ENCODE peak calls at places on chromosome 16, in eight cellular contexts. E is right atrium auricular region; Q is ovary; T is CD4-positive, alpha-beta T cell; Y is mammary epithelial cell; C is ascending aorta; J is dorsolateral prefrontal cortex; K is uterus. V is an unnamed sample.

GRCh38 chr16:35196313-35196712 is 1736.9 kb downstream of the TP53TG3F start:
- DNase-seq in C (no peak), Q (no peak), T (no peak), K (no peak), J (no peak), Y (no peak), E (no peak), V (no peak)

GRCh38 chr16:88600539-88600896 is 30.3 kb downstream of the ZC3H18 start:
- DNase-seq in C (no peak), K (no peak), Y (no peak), Q (no peak), J (no peak), T (no peak), E (no peak), V (no peak)

GRCh38 chr16:67900156-67900555 is 7.1 kb downstream of the PSKH1 start:
- DNase-seq in Q (no peak), C (no peak), J (no peak), Y (no peak), K (no peak), T (no peak), E (no peak), V (no peak)

GRCh38 chr16:87809150-87809902 is 43.5 kb upstream of the KLHDC4 start:
- DNase-seq in J (no peak), C (no peak), Q (no peak), E (no peak), K (no peak), T (no peak), Y (no peak), V (no peak)

GRCh38 chr16:68369697-68370096 is 58.9 kb downstream of the PRMT7 start:
- DNase-seq in C (no peak), T (no peak), K (no peak), Q (no peak), J (peak), E (no peak), Y (no peak), V (no peak)

GRCh38 chr16:49457196-49457595 is 83.6 kb downstream of the C16orf78 start:
- DNase-seq in T (no peak), E (no peak), C (peak), K (no peak), Y (no peak), Q (no peak), J (no peak), V (no peak)

GRCh38 chr16:84059111-84059510 is 16.5 kb upstream of the SLC38A8 start:
- DNase-seq in Q (no peak), E (no peak), C (no peak), J (no peak), Y (no peak), T (no peak), K (no peak), V (no peak)

GRCh38 chr16:57898961-57899360 is 72.0 kb downstream of the CNGB1 start:
- DNase-seq in K (no peak), Q (no peak), C (no peak), J (no peak), E (no peak), Y (no peak), T (no peak), V (no peak)

GRCh38 chr16:71894229-71894920 is 956 bp upstream of the IST1 start:
- DNase-seq in Q (peak), J (peak), T (peak), C (peak), E (peak), K (peak), Y (peak), V (no peak)

GRCh38 chr16:20320592-20320991 is 6.7 kb downstream of the GP2 start:
- DNase-seq in Y (no peak), Q (no peak), E (no peak), C (no peak), T (no peak), K (no peak), J (no peak), V (no peak)

GRCh38 chr16:49855280-49855821 is 561 bp downstream of the ZNF423 start:
- DNase-seq in E (peak), Y (peak), K (peak), Q (peak), C (peak), T (peak), J (no peak), V (no peak)

GRCh38 chr16:11047057-11047456 is 102.7 kb downstream of the CLEC16A start:
- DNase-seq in J (no peak), K (no peak), Q (no peak), C (no peak), E (no peak), Y (no peak), T (no peak), V (no peak)

GRCh38 chr16:84806256-84806889 is 13.4 kb upstream of the CRISPLD2 start:
- DNase-seq in J (no peak), Y (no peak), C (peak), K (no peak), E (peak), Q (no peak), T (no peak), V (no peak)

GRCh38 chr16:11359370-11359769 is 14.1 kb downstream of the RMI2 start:
- DNase-seq in T (no peak), Q (no peak), K (no peak), J (no peak), C (no peak), Y (peak), E (no peak), V (no peak)

GRCh38 chr16:66473654-66474519 is 46.8 kb downstream of the BEAN1 start:
- DNase-seq in K (no peak), E (no peak), Y (peak), Q (no peak), C (peak), J (no peak), T (no peak), V (no peak)

GRCh38 chr16:22787456-22788189 is 26.3 kb upstream of the HS3ST2 start:
- DNase-seq in C (no peak), T (no peak), K (no peak), E (no peak), J (no peak), Y (peak), Q (no peak), V (no peak)

GRCh38 chr16:9370071-9370491 is 278.6 kb downstream of the HAPSTR1 start:
- DNase-seq in Q (no peak), Y (no peak), J (no peak), C (no peak), K (no peak), T (no peak), E (no peak), V (no peak)

GRCh38 chr16:47424846-47425245 is 36.0 kb downstream of the ITFG1 start:
- DNase-seq in Y (no peak), C (no peak), K (no peak), E (no peak), Q (no peak), T (no peak), J (no peak), V (no peak)

GRCh38 chr16:19907161-19907992 is 22.7 kb upstream of the GPRC5B start:
- DNase-seq in E (peak), Q (peak), T (peak), J (peak), Y (peak), C (peak), K (peak), V (peak)

GRCh38 chr16:6957676-6958075 is 375.0 kb upstream of the RBFOX1 start:
- DNase-seq in C (no peak), Y (no peak), E (no peak), Q (no peak), J (no peak), T (no peak), K (no peak), V (no peak)

GRCh38 chr16:10752843-10753523 is 9.3 kb downstream of the NUBP1 start:
- DNase-seq in E (peak), K (no peak), C (peak), J (no peak), Y (no peak), Q (no peak), T (no peak), V (no peak)

GRCh38 chr16:47848481-47849109 is 307.2 kb downstream of the ABCC12 start:
- DNase-seq in T (no peak), J (peak), E (no peak), Y (peak), K (no peak), C (no peak), Q (no peak), V (no peak)

GRCh38 chr16:82682757-82683156 is 56.0 kb downstream of the CDH13 start:
- DNase-seq in Q (no peak), C (no peak), T (no peak), E (no peak), J (no peak), Y (no peak), K (no peak), V (no peak)

GRCh38 chr16:78607022-78607421 is 507.6 kb downstream of the WWOX start:
- DNase-seq in K (no peak), J (no peak), Y (no peak), T (no peak), C (no peak), Q (no peak), E (no peak), V (no peak)

GRCh38 chr16:53744449-53744848 is 40.5 kb downstream of the FTO start:
- DNase-seq in Q (no peak), Y (no peak), E (no peak), K (no peak), J (no peak), C (no peak), T (no peak), V (no peak)

GRCh38 chr16:66509576-66509975 is 40.3 kb downstream of the TK2 start:
- DNase-seq in Y (no peak), T (no peak), E (no peak), C (peak), Q (peak), J (no peak), K (no peak), V (no peak)

GRCh38 chr16:69276143-69277115 is 34.7 kb upstream of the VPS4A start:
- DNase-seq in C (peak), E (peak), K (peak), J (no peak), Q (peak), Y (no peak), T (no peak), V (no peak)

GRCh38 chr16:86050591-86051375 is 151.8 kb downstream of the IRF8 start:
- DNase-seq in Y (no peak), C (no peak), Q (no peak), E (no peak), K (no peak), T (no peak), J (no peak), V (no peak)

GRCh38 chr16:51550785-51551184 is 399.7 kb upstream of the SALL1 start:
- DNase-seq in Y (no peak), C (no peak), E (no peak), K (no peak), J (no peak), T (no peak), Q (no peak), V (no peak)

GRCh38 chr16:84932691-84933090 is 78.6 kb downstream of the ZDHHC7 start:
- DNase-seq in Y (no peak), K (no peak), T (no peak), C (no peak), Q (no peak), E (no peak), J (no peak), V (no peak)

GRCh38 chr16:7650446-7650845 is 317.8 kb downstream of the RBFOX1 start:
- DNase-seq in Y (no peak), C (no peak), Q (no peak), J (no peak), E (no peak), K (no peak), T (no peak), V (no peak)

DNA sequence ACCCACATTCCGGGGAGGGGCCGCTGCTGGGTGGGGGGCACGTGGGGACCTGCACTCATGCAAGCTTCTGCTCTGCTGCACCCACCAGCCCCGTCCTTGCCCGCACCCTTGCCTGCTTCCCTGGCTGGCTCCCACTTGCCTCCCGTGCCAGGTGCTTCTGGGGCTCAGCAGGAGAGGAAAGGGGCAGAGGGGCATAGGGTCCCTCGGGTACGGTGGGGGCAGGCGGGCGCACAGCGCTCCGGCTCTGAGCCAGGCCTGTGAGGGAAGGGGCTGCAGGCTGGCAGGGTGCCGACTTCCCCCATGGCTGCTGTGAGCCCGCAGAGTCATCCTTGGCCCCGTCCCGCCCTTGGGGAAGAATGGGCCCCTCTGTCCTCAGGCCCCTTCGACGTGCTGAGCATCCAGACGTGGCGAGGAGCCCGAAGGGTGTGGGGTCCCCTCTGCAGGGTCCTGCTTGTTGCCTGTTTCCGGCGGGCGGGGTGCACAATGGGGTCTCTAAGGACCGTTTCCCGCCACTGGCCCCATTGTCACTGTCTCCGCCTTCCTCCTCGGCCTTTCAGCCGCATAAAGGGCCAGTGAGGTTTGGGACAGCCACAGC is 2.8 kb downstream of the METRN start:
- DNase-seq in Q (no peak), J (no peak), Y (no peak), T (no peak), E (no peak), C (no peak), K (no peak), V (no peak)
- H3K27ac ChIP-seq in Q (no peak), J (peak), Y (no peak), T (no peak), E (no peak), C (no peak), K (no peak), V (no peak)

DNA sequence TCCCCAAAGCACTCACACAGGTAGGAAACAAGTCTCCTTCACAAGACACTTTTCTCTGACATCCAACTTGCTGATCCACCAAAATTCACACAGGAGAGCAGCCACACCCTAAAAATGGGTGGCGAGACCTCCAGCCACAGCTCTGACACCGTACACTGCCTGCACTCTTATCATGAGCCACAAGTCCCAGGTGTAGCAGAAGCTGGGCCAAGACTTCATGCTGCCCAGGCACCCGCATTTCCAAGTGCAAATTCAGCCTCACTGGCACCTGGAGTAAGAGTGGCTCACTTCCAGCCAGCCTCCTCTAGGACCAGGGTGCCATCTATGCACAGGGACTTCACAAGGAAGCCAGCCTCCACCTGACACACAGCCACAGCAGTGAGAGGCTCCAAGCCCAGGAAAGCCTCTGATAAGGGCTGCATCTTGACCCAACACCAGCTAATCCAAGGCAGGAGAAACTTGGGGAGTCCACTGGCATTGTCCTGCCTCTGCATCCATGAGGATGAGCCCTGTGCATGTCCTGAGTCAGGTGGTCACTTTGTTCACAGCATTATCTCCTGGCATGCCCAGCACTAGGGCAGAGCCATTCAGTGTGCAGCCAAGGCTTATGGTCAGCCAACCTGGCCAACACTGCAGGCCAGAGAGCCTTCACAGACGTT is 2.6 kb upstream of the ZNF768 start:
- DNase-seq in T (no peak), C (no peak), E (no peak), K (no peak), Q (no peak), Y (no peak), J (no peak), V (no peak)
- H3K27ac ChIP-seq in T (no peak), C (no peak), E (no peak), K (no peak), Q (no peak), Y (no peak), J (no peak), V (no peak)

GRCh38 chr16:23967018-23967417 is 131.2 kb downstream of the PRKCB start:
- DNase-seq in C (no peak), Y (no peak), T (no peak), E (peak), K (no peak), Q (peak), J (no peak), V (no peak)
- H3K27ac ChIP-seq in C (no peak), Y (no peak), T (no peak), E (no peak), K (no peak), Q (no peak), J (peak), V (no peak)

GRCh38 chr16:17330019-17330570 is 140.7 kb downstream of the XYLT1 start:
- DNase-seq in Y (no peak), Q (no peak), T (no peak), K (no peak), E (no peak), C (no peak), J (no peak), V (no peak)

GRCh38 chr16:17334096-17334495 is 136.7 kb downstream of the XYLT1 start:
- DNase-seq in E (peak), Q (no peak), Y (peak), K (no peak), T (no peak), C (peak), J (no peak), V (no peak)

GRCh38 chr16:17329412-17329811 is 141.3 kb downstream of the XYLT1 start:
- DNase-seq in K (no peak), C (no peak), Q (no peak), J (no peak), Y (no peak), E (no peak), T (no peak), V (no peak)

GRCh38 chr16:17331071-17331521 is 139.7 kb downstream of the XYLT1 start:
- DNase-seq in T (no peak), J (no peak), K (peak), Q (no peak), Y (no peak), C (peak), E (peak), V (no peak)

DNA sequence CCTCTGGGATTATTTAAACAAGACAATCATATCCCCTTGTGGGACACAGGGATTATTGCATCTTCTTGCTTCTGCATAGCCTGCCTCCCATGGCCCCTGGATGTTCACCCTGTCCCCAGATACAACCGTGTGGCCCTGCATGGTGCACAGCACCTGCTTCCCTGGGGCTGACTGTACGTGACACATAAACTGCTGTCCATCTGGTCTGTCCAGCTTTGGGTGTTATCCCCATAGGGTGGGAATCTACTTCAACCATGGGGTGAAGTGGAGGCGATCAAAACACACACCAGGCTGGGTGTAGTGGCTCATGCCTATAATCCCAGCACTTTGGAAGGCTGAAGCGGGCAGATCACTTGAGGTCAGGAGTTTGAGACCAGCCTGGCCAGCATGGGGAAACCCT is 138.8 kb downstream of the XYLT1 start:
- DNase-seq in Y (no peak), K (no peak), J (no peak), Q (no peak), C (no peak), T (no peak), E (no peak), V (no peak)
- H3K27ac ChIP-seq in Y (no peak), K (peak), J (no peak), Q (no peak), C (peak), T (no peak), E (peak), V (no peak)